ENCODE peak calls at places on chromosomes 4 and X, in ten cellular contexts. One of them, this sample, is unnamed.

GRCh38 chr4:13264126-13264525 is 220.0 kb downstream of the RAB28 start:
- DNase-seq in BJ: no peak
- DNase-seq in uterus: no peak
- DNase-seq in breast epithelium: no peak
- DNase-seq in astrocyte: peak; percentile 25
- DNase-seq in mesenchymal stem cell: peak; percentile 47
- DNase-seq in psoas muscle: no peak
- DNase-seq in neuronal stem cell: no peak
- DNase-seq in MM.1S: no peak
- DNase-seq in upper lobe of right lung: no peak
- DNase-seq in this sample: no peak

GRCh38 chr4:55865228-55865806 is 11.9 kb downstream of the EXOC1 start:
- DNase-seq in BJ: peak; percentile 18
- DNase-seq in uterus: no peak
- DNase-seq in breast epithelium: no peak
- DNase-seq in astrocyte: peak; percentile 59
- DNase-seq in mesenchymal stem cell: peak; percentile 54
- DNase-seq in psoas muscle: no peak
- DNase-seq in neuronal stem cell: no peak
- DNase-seq in MM.1S: no peak
- DNase-seq in upper lobe of right lung: no peak
- DNase-seq in this sample: no peak

GRCh38 chr4:114383055-114383454 is 215.6 kb upstream of the UGT8 start:
- DNase-seq in BJ: no peak
- DNase-seq in uterus: no peak
- DNase-seq in breast epithelium: no peak
- DNase-seq in astrocyte: peak; percentile 27
- DNase-seq in mesenchymal stem cell: no peak
- DNase-seq in psoas muscle: no peak
- DNase-seq in neuronal stem cell: no peak
- DNase-seq in MM.1S: no peak
- DNase-seq in upper lobe of right lung: no peak
- DNase-seq in this sample: no peak

GRCh38 chr4:3747582-3747906 is 18.6 kb upstream of the ADRA2C start:
- DNase-seq in BJ: no peak
- DNase-seq in uterus: no peak
- DNase-seq in breast epithelium: no peak
- DNase-seq in astrocyte: no peak
- DNase-seq in mesenchymal stem cell: no peak
- DNase-seq in psoas muscle: no peak
- DNase-seq in neuronal stem cell: no peak
- DNase-seq in MM.1S: no peak
- DNase-seq in upper lobe of right lung: no peak
- DNase-seq in this sample: peak; percentile 89

GRCh38 chrX:53319614-53320542 is 38.5 kb upstream of the IQSEC2 start:
- DNase-seq in BJ: no peak
- DNase-seq in uterus: no peak
- DNase-seq in breast epithelium: no peak
- DNase-seq in astrocyte: no peak
- DNase-seq in mesenchymal stem cell: no peak
- DNase-seq in psoas muscle: no peak
- DNase-seq in neuronal stem cell: no peak
- DNase-seq in MM.1S: no peak
- DNase-seq in upper lobe of right lung: no peak
- DNase-seq in this sample: peak; percentile 70

GRCh38 chr4:62640296-62640695 is 1440.2 kb downstream of the ADGRL3 start:
- DNase-seq in BJ: no peak
- DNase-seq in uterus: no peak
- DNase-seq in breast epithelium: no peak
- DNase-seq in astrocyte: peak; percentile 10
- DNase-seq in mesenchymal stem cell: no peak
- DNase-seq in psoas muscle: no peak
- DNase-seq in neuronal stem cell: no peak
- DNase-seq in MM.1S: no peak
- DNase-seq in upper lobe of right lung: no peak
- DNase-seq in this sample: no peak

GRCh38 chrX:72021975-72022374 is 109.7 kb downstream of the RTL5 start:
- DNase-seq in BJ: no peak
- DNase-seq in uterus: no peak
- DNase-seq in breast epithelium: no peak
- DNase-seq in astrocyte: no peak
- DNase-seq in mesenchymal stem cell: no peak
- DNase-seq in psoas muscle: no peak
- DNase-seq in neuronal stem cell: no peak
- DNase-seq in MM.1S: no peak
- DNase-seq in upper lobe of right lung: no peak
- DNase-seq in this sample: peak; percentile 53

GRCh38 chr4:189740873-189741272 is 199.8 kb upstream of the FRG1 start:
- DNase-seq in BJ: no peak
- DNase-seq in uterus: no peak
- DNase-seq in breast epithelium: no peak
- DNase-seq in astrocyte: no peak
- DNase-seq in mesenchymal stem cell: no peak
- DNase-seq in psoas muscle: no peak
- DNase-seq in neuronal stem cell: no peak
- DNase-seq in MM.1S: no peak
- DNase-seq in upper lobe of right lung: no peak
- DNase-seq in this sample: no peak

GRCh38 chrX:123219916-123220315 is 35.8 kb downstream of the GRIA3 start:
- DNase-seq in BJ: no peak
- DNase-seq in uterus: no peak
- DNase-seq in breast epithelium: no peak
- DNase-seq in astrocyte: peak; percentile 14
- DNase-seq in mesenchymal stem cell: no peak
- DNase-seq in psoas muscle: no peak
- DNase-seq in neuronal stem cell: no peak
- DNase-seq in MM.1S: no peak
- DNase-seq in upper lobe of right lung: no peak
- DNase-seq in this sample: peak; percentile 33

GRCh38 chrX:131985526-131986049 is 37.5 kb upstream of the STK26 start:
- DNase-seq in BJ: no peak
- DNase-seq in uterus: no peak
- DNase-seq in breast epithelium: no peak
- DNase-seq in astrocyte: no peak
- DNase-seq in mesenchymal stem cell: no peak
- DNase-seq in psoas muscle: no peak
- DNase-seq in neuronal stem cell: no peak
- DNase-seq in MM.1S: no peak
- DNase-seq in upper lobe of right lung: no peak
- DNase-seq in this sample: peak; percentile 9

GRCh38 chr4:112951362-112951962 is 98.0 kb upstream of the ANK2 start:
- DNase-seq in BJ: no peak
- DNase-seq in uterus: no peak
- DNase-seq in breast epithelium: no peak
- DNase-seq in astrocyte: peak; percentile 2
- DNase-seq in mesenchymal stem cell: peak; percentile 34
- DNase-seq in psoas muscle: no peak
- DNase-seq in neuronal stem cell: no peak
- DNase-seq in MM.1S: peak; percentile 24
- DNase-seq in upper lobe of right lung: no peak
- DNase-seq in this sample: peak; percentile 16

GRCh38 chrX:20015945-20016617 is 25.2 kb upstream of the BCLAF3 start:
- DNase-seq in BJ: no peak
- DNase-seq in uterus: no peak
- DNase-seq in breast epithelium: no peak
- DNase-seq in astrocyte: no peak
- DNase-seq in mesenchymal stem cell: no peak
- DNase-seq in psoas muscle: no peak
- DNase-seq in neuronal stem cell: no peak
- DNase-seq in MM.1S: no peak
- DNase-seq in upper lobe of right lung: no peak
- DNase-seq in this sample: no peak

GRCh38 chrX:152177497-152178269 is 39.3 kb upstream of the MAGEA10 start:
- DNase-seq in BJ: no peak
- DNase-seq in uterus: no peak
- DNase-seq in breast epithelium: no peak
- DNase-seq in astrocyte: peak; percentile 8
- DNase-seq in mesenchymal stem cell: no peak
- DNase-seq in psoas muscle: no peak
- DNase-seq in neuronal stem cell: no peak
- DNase-seq in MM.1S: no peak
- DNase-seq in upper lobe of right lung: no peak
- DNase-seq in this sample: no peak

GRCh38 chr4:7897811-7898210 is 41.9 kb downstream of the AFAP1 start:
- DNase-seq in BJ: no peak
- DNase-seq in uterus: no peak
- DNase-seq in breast epithelium: no peak
- DNase-seq in astrocyte: peak; percentile 79
- DNase-seq in mesenchymal stem cell: no peak
- DNase-seq in psoas muscle: no peak
- DNase-seq in neuronal stem cell: no peak
- DNase-seq in MM.1S: no peak
- DNase-seq in upper lobe of right lung: no peak
- DNase-seq in this sample: no peak

GRCh38 chrX:80879916-80880315 is 70.2 kb upstream of the BRWD3 start:
- DNase-seq in BJ: no peak
- DNase-seq in uterus: no peak
- DNase-seq in breast epithelium: no peak
- DNase-seq in astrocyte: no peak
- DNase-seq in mesenchymal stem cell: no peak
- DNase-seq in psoas muscle: no peak
- DNase-seq in neuronal stem cell: no peak
- DNase-seq in MM.1S: no peak
- DNase-seq in upper lobe of right lung: no peak
- DNase-seq in this sample: no peak

GRCh38 chr4:2698504-2698903 is 57.6 kb downstream of the TNIP2 start:
- DNase-seq in BJ: no peak
- DNase-seq in uterus: no peak
- DNase-seq in breast epithelium: no peak
- DNase-seq in astrocyte: no peak
- DNase-seq in mesenchymal stem cell: no peak
- DNase-seq in psoas muscle: no peak
- DNase-seq in neuronal stem cell: no peak
- DNase-seq in MM.1S: no peak
- DNase-seq in upper lobe of right lung: no peak
- DNase-seq in this sample: no peak
- H3K36me3 ChIP-seq in BJ: peaks cover 49% of the 10 kb centered on the region
- H3K36me3 ChIP-seq in uterus: no peaks in the 10 kb centered on the region
- H3K36me3 ChIP-seq in breast epithelium: peaks cover 3% of the 10 kb centered on the region
- H3K36me3 ChIP-seq in astrocyte: peaks cover 50% of the 10 kb centered on the region
- H3K36me3 ChIP-seq in mesenchymal stem cell: peaks cover 97% of the 10 kb centered on the region
- H3K36me3 ChIP-seq in psoas muscle: peaks cover 20% of the 10 kb centered on the region
- H3K36me3 ChIP-seq in neuronal stem cell: peaks cover 100% of the 10 kb centered on the region
- H3K36me3 ChIP-seq in MM.1S: peaks cover 3% of the 10 kb centered on the region
- H3K36me3 ChIP-seq in upper lobe of right lung: peaks cover 97% of the 10 kb centered on the region
- H3K36me3 ChIP-seq in this sample: peaks cover 33% of the 10 kb centered on the region

GRCh38 chr4:25401066-25401465 is 24.0 kb downstream of the ANAPC4 start:
- DNase-seq in BJ: no peak
- DNase-seq in uterus: no peak
- DNase-seq in breast epithelium: no peak
- DNase-seq in astrocyte: peak; percentile 60
- DNase-seq in mesenchymal stem cell: no peak
- DNase-seq in psoas muscle: no peak
- DNase-seq in neuronal stem cell: no peak
- DNase-seq in MM.1S: no peak
- DNase-seq in upper lobe of right lung: no peak
- DNase-seq in this sample: no peak

GRCh38 chr4:25406081-25406692 is 29.1 kb downstream of the ANAPC4 start:
- DNase-seq in BJ: no peak
- DNase-seq in uterus: peak; percentile 24
- DNase-seq in breast epithelium: no peak
- DNase-seq in astrocyte: peak; percentile 16
- DNase-seq in mesenchymal stem cell: no peak
- DNase-seq in psoas muscle: no peak
- DNase-seq in neuronal stem cell: no peak
- DNase-seq in MM.1S: no peak
- DNase-seq in upper lobe of right lung: no peak
- DNase-seq in this sample: no peak

GRCh38 chr4:25402521-25402920 is 25.5 kb downstream of the ANAPC4 start:
- DNase-seq in BJ: no peak
- DNase-seq in uterus: no peak
- DNase-seq in breast epithelium: no peak
- DNase-seq in astrocyte: peak; percentile 42
- DNase-seq in mesenchymal stem cell: no peak
- DNase-seq in psoas muscle: no peak
- DNase-seq in neuronal stem cell: no peak
- DNase-seq in MM.1S: no peak
- DNase-seq in upper lobe of right lung: no peak
- DNase-seq in this sample: no peak

GRCh38 chr4:25405453-25405852 is 28.4 kb downstream of the ANAPC4 start:
- DNase-seq in BJ: no peak
- DNase-seq in uterus: no peak
- DNase-seq in breast epithelium: no peak
- DNase-seq in astrocyte: no peak
- DNase-seq in mesenchymal stem cell: no peak
- DNase-seq in psoas muscle: no peak
- DNase-seq in neuronal stem cell: no peak
- DNase-seq in MM.1S: no peak
- DNase-seq in upper lobe of right lung: no peak
- DNase-seq in this sample: no peak

GRCh38 chr4:25403699-25404098 is 26.6 kb downstream of the ANAPC4 start:
- DNase-seq in BJ: no peak
- DNase-seq in uterus: no peak
- DNase-seq in breast epithelium: no peak
- DNase-seq in astrocyte: no peak
- DNase-seq in mesenchymal stem cell: no peak
- DNase-seq in psoas muscle: no peak
- DNase-seq in neuronal stem cell: no peak
- DNase-seq in MM.1S: no peak
- DNase-seq in upper lobe of right lung: no peak
- DNase-seq in this sample: no peak
- H3K36me3 ChIP-seq in BJ: peaks cover 6% of the 10 kb centered on the region
- H3K36me3 ChIP-seq in uterus: no peaks in the 10 kb centered on the region
- H3K36me3 ChIP-seq in breast epithelium: no peaks in the 10 kb centered on the region
- H3K36me3 ChIP-seq in astrocyte: peaks cover 4% of the 10 kb centered on the region
- H3K36me3 ChIP-seq in mesenchymal stem cell: peaks cover 99% of the 10 kb centered on the region
- H3K36me3 ChIP-seq in psoas muscle: peaks cover 4% of the 10 kb centered on the region
- H3K36me3 ChIP-seq in neuronal stem cell: peaks cover 97% of the 10 kb centered on the region
- H3K36me3 ChIP-seq in MM.1S: no peaks in the 10 kb centered on the region
- H3K36me3 ChIP-seq in upper lobe of right lung: peaks cover 94% of the 10 kb centered on the region
- H3K36me3 ChIP-seq in this sample: peaks cover 5% of the 10 kb centered on the region

GRCh38 chr4:868421-868820 is 42.5 kb upstream of the CPLX1 start:
- DNase-seq in BJ: no peak
- DNase-seq in uterus: no peak
- DNase-seq in breast epithelium: no peak
- DNase-seq in astrocyte: no peak
- DNase-seq in mesenchymal stem cell: no peak
- DNase-seq in psoas muscle: no peak
- DNase-seq in neuronal stem cell: no peak
- DNase-seq in MM.1S: no peak
- DNase-seq in upper lobe of right lung: no peak
- DNase-seq in this sample: no peak
- H3K36me3 ChIP-seq in BJ: peaks cover 26% of the 10 kb centered on the region
- H3K36me3 ChIP-seq in uterus: no peaks in the 10 kb centered on the region
- H3K36me3 ChIP-seq in breast epithelium: no peaks in the 10 kb centered on the region
- H3K36me3 ChIP-seq in astrocyte: peaks cover 17% of the 10 kb centered on the region
- H3K36me3 ChIP-seq in mesenchymal stem cell: peaks cover 90% of the 10 kb centered on the region
- H3K36me3 ChIP-seq in psoas muscle: peaks cover 3% of the 10 kb centered on the region
- H3K36me3 ChIP-seq in neuronal stem cell: peaks cover 84% of the 10 kb centered on the region
- H3K36me3 ChIP-seq in MM.1S: peaks cover 14% of the 10 kb centered on the region
- H3K36me3 ChIP-seq in upper lobe of right lung: peaks cover 64% of the 10 kb centered on the region
- H3K36me3 ChIP-seq in this sample: peaks cover 12% of the 10 kb centered on the region

DNA sequence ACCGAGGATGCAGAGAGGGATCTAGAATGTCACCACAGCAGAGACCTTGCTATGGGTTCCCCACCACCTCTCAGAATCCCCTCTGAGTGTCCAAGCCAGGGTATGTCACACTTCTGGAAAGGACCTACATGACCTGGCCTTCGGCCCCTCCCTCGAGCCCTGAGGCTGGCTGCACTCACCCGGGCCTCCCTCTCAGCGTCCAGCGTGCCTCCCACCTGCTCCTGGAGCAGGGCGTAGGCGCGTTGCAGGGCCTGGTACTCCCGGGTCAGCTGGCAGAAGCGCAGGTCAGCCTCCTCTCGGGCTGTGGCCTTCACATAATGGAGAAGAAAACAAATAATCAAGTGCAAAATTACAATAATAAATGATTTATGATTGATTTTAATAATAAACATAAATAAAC is 43.9 kb upstream of the C4orf50 start:
- DNase-seq in BJ: no peak
- DNase-seq in uterus: no peak
- DNase-seq in breast epithelium: no peak
- DNase-seq in astrocyte: no peak
- DNase-seq in mesenchymal stem cell: no peak
- DNase-seq in psoas muscle: no peak
- DNase-seq in neuronal stem cell: no peak
- DNase-seq in MM.1S: no peak
- DNase-seq in upper lobe of right lung: no peak
- DNase-seq in this sample: no peak
- H3K36me3 ChIP-seq in BJ: no peaks in the 10 kb centered on the region
- H3K36me3 ChIP-seq in uterus: no peaks in the 10 kb centered on the region
- H3K36me3 ChIP-seq in breast epithelium: no peaks in the 10 kb centered on the region
- H3K36me3 ChIP-seq in astrocyte: no peaks in the 10 kb centered on the region
- H3K36me3 ChIP-seq in mesenchymal stem cell: no peaks in the 10 kb centered on the region
- H3K36me3 ChIP-seq in psoas muscle: no peaks in the 10 kb centered on the region
- H3K36me3 ChIP-seq in neuronal stem cell: no peaks in the 10 kb centered on the region
- H3K36me3 ChIP-seq in MM.1S: peaks cover 9% of the 10 kb centered on the region
- H3K36me3 ChIP-seq in upper lobe of right lung: no peaks in the 10 kb centered on the region
- H3K36me3 ChIP-seq in this sample: no peaks in the 10 kb centered on the region

This sample was measured in H7.